ENCODE peak calls at places on chromosomes 16 and 17, in four cellular contexts. P, I, O and C are unnamed samples.

GRCh38 chr16:79380990-79381389 is 219.5 kb downstream of the MAF start:
- DNase-seq in I (no peak), O (no peak), P (no peak), C (peak)

GRCh38 chr17:50153650-50154575 is 3.4 kb upstream of the PPP1R9B start:
- DNase-seq in I (no peak), O (no peak), P (no peak), C (no peak)

GRCh38 chr16:10558746-10559641 is 21.4 kb downstream of the EMP2 start:
- DNase-seq in P (peak), I (peak), O (no peak), C (no peak)

GRCh38 chr17:82300707-82301270 is 16.6 kb downstream of the CD7 start:
- DNase-seq in P (no peak), O (peak), I (peak), C (peak)

GRCh38 chr16:70594569-70594968 is 51.8 kb upstream of the IL34 start:
- DNase-seq in P (no peak), O (no peak), I (no peak), C (no peak)

GRCh38 chr16:87584271-87584670 is 18.0 kb upstream of the JPH3 start:
- DNase-seq in O (no peak), P (peak), I (peak), C (no peak)

GRCh38 chr17:64505320-64506200 is 529 bp downstream of the DDX5 start:
- DNase-seq in I (peak), O (peak), P (peak), C (peak)

GRCh38 chr17:63399856-63400255 is 46.2 kb downstream of the CYB561 start:
- DNase-seq in I (peak), O (no peak), P (peak), C (no peak)

GRCh38 chr17:31674305-31674704 is 184.7 kb downstream of the COPRS start:
- DNase-seq in O (peak), I (peak), P (peak), C (no peak)

GRCh38 chr17:61334673-61335072 is 65.0 kb upstream of the TBX2 start:
- DNase-seq in P (no peak), I (no peak), O (no peak), C (no peak)

GRCh38 chr16:84864266-84864955 is 44.6 kb downstream of the CRISPLD2 start:
- DNase-seq in O (no peak), P (no peak), I (no peak), C (no peak)

GRCh38 chr17:1787301-1787902 is 25.5 kb downstream of the SERPINF1 start:
- DNase-seq in O (no peak), P (peak), I (peak), C (no peak)